ENCODE peak calls at places on chromosomes 12 and 14, in four cellular contexts. T is GM19239, R is ovary, I is GM13977. M is an unnamed sample.

GRCh38 chr12:26246483-26247164 is 51.3 kb downstream of the SSPN start:
- DNase-seq in T (no peak), R (no peak), I (no peak), M (no peak)

GRCh38 chr12:47686645-47687240 is 19.1 kb downstream of the RPAP3 start:
- DNase-seq in T (no peak), R (no peak), I (peak), M (peak)

GRCh38 chr14:69580009-69580577 is 5.4 kb upstream of the CCDC177 start:
- DNase-seq in T (no peak), R (no peak), I (no peak), M (peak)

GRCh38 chr12:10454531-10454930 is 1.4 kb upstream of the KLRC1 start:
- DNase-seq in T (no peak), R (no peak), I (no peak), M (no peak)

GRCh38 chr12:4440187-4440941 is 5.3 kb downstream of the FGF6 start:
- DNase-seq in T (no peak), R (no peak), I (no peak), M (no peak)

GRCh38 chr12:91017511-91018263 is 12.9 kb upstream of the EPYC start:
- DNase-seq in T (no peak), R (peak), I (no peak), M (no peak)

GRCh38 chr12:56358836-56359532 is 923 bp downstream of the STAT2 start:
- DNase-seq in T (no peak), R (no peak), I (no peak), M (no peak)

GRCh38 chr12:93883436-93884154 is 206.4 kb downstream of the CRADD start:
- DNase-seq in T (no peak), R (no peak), I (no peak), M (no peak)

GRCh38 chr12:64992641-64993040 is 128.5 kb downstream of the WIF1 start:
- DNase-seq in T (no peak), R (no peak), I (no peak), M (no peak)

GRCh38 chr14:101078892-101079221 is 175.3 kb upstream of the RTL1 start:
- DNase-seq in T (no peak), R (peak), I (no peak), M (no peak)

GRCh38 chr12:81296556-81297305 is 218.9 kb downstream of the ACSS3 start:
- DNase-seq in T (no peak), R (no peak), I (no peak), M (no peak)

GRCh38 chr12:52382854-52383253 is 2.6 kb downstream of the KRT84 start:
- DNase-seq in T (no peak), R (no peak), I (no peak), M (no peak)

GRCh38 chr12:16417058-16417457 is 69.6 kb downstream of the MGST1 start:
- DNase-seq in T (no peak), R (no peak), I (no peak), M (no peak)

GRCh38 chr12:124774054-124774461 is 89.6 kb downstream of the SCARB1 start:
- DNase-seq in T (no peak), R (peak), I (peak), M (no peak)

GRCh38 chr12:92987362-92987761 is 58.3 kb upstream of the EEA1 start:
- DNase-seq in T (no peak), R (no peak), I (no peak), M (peak)